ENCODE peak calls at places on chromosomes 2 and 18, in four cellular contexts. D, B, Z and J are unnamed samples.

GRCh38 chr2:42567389-42567788 is 1.0 kb upstream of the MTA3 start:
- DNase-seq in D (no peak), B (no peak), Z (peak; percentile 81), J (peak; percentile 36)

GRCh38 chr2:100783986-100784385 is 36.0 kb upstream of the NPAS2 start:
- DNase-seq in D (no peak), B (no peak), Z (no peak), J (no peak)

GRCh38 chr2:151878655-151879563 is 50.7 kb upstream of the ARL5A start:
- DNase-seq in D (no peak), B (no peak), Z (no peak), J (no peak)

GRCh38 chr2:220670461-220670979 is 901.6 kb downstream of the EPHA4 start:
- DNase-seq in D (no peak), B (no peak), Z (no peak), J (no peak)

GRCh38 chr18:42141439-42141838 is 186.4 kb downstream of the PIK3C3 start:
- DNase-seq in D (no peak), B (no peak), Z (peak; percentile 2), J (no peak)

GRCh38 chr18:79750980-79751571 is 46.7 kb upstream of the KCNG2 start:
- DNase-seq in D (peak; percentile 51), B (peak; percentile 54), Z (no peak), J (no peak)

GRCh38 chr2:215414674-215415073 is 21.2 kb downstream of the FN1 start:
- DNase-seq in D (no peak), B (no peak), Z (no peak), J (no peak)

GRCh38 chr2:60925994-60926750 is 44.8 kb downstream of the REL start:
- DNase-seq in D (no peak), B (no peak), Z (peak; percentile 79), J (no peak)

GRCh38 chr2:239391286-239392071 is 9.3 kb downstream of the HDAC4 start:
- DNase-seq in D (peak; percentile 55), B (peak; percentile 62), Z (no peak), J (no peak)

GRCh38 chr2:144329472-144329871 is 190.4 kb downstream of the ZEB2 start:
- DNase-seq in D (no peak), B (no peak), Z (no peak), J (no peak)

GRCh38 chr2:144333144-144333555 is 186.8 kb downstream of the ZEB2 start:
- DNase-seq in D (no peak), B (no peak), Z (no peak), J (no peak)

GRCh38 chr2:144330951-144331651 is 188.8 kb downstream of the ZEB2 start:
- DNase-seq in D (no peak), B (no peak), Z (peak; percentile 18), J (no peak)

GRCh38 chr2:144332356-144333143 is 187.4 kb downstream of the ZEB2 start:
- DNase-seq in D (peak; percentile 98), B (peak; percentile 90), Z (peak; percentile 83), J (peak; percentile 67)

GRCh38 chr2:144331652-144332355 is 188.1 kb downstream of the ZEB2 start:
- DNase-seq in D (peak; percentile 95), B (peak; percentile 83), Z (no peak), J (peak; percentile 58)
- TF ChIP-seq POLR2A in D (peak; percentile 12), B (no peak), Z (no peak), J (no peak)

GRCh38 chr2:46355756-46356155 is 58.5 kb downstream of the EPAS1 start:
- DNase-seq in D (no peak), B (no peak), Z (no peak), J (no peak)

GRCh38 chr2:46360303-46360702 is 63.1 kb downstream of the EPAS1 start:
- DNase-seq in D (no peak), B (no peak), Z (no peak), J (no peak)

GRCh38 chr2:46361920-46362666 is 64.9 kb downstream of the EPAS1 start:
- DNase-seq in D (no peak), B (no peak), Z (no peak), J (no peak)

GRCh38 chr2:46356993-46357392 is 59.8 kb downstream of the EPAS1 start:
- DNase-seq in D (no peak), B (no peak), Z (no peak), J (no peak)

GRCh38 chr2:46358713-46359112 is 61.5 kb downstream of the EPAS1 start:
- DNase-seq in D (no peak), B (no peak), Z (no peak), J (no peak)
- TF ChIP-seq CTCF in D (no peak), B (no peak), Z (no peak), J (no peak)

GRCh38 chr2:65128297-65129190 is 1.4 kb downstream of the RAB1A start:
- DNase-seq in D (no peak), B (no peak), Z (peak; percentile 45), J (no peak)
- TF ChIP-seq POLR2A in D (no peak), B (no peak), Z (no peak), J (no peak)

GRCh38 chr2:51329512-51329911 is 297.6 kb upstream of the NRXN1 start:
- DNase-seq in D (no peak), B (no peak), Z (peak; percentile 75), J (no peak)
- TF ChIP-seq CTCF in D (no peak), B (no peak), Z (no peak), J (no peak)

GRCh38 chr2:53767405-53768232 is at the start of gene CHAC2:
- DNase-seq in D (peak; percentile 97), B (peak; percentile 89), Z (peak; percentile 78), J (peak; percentile 72)
- TF ChIP-seq POLR2A in D (no peak), B (no peak), Z (peak; percentile 61), J (no peak)

GRCh38 chr2:238255146-238255545 is 15.3 kb upstream of the HES6 start:
- DNase-seq in D (peak; percentile 51), B (no peak), Z (no peak), J (no peak)

GRCh38 chr2:238255636-238256035 is 15.8 kb upstream of the HES6 start:
- DNase-seq in D (peak; percentile 43), B (peak; percentile 37), Z (no peak), J (no peak)

GRCh38 chr2:238257786-238258700 is 18.2 kb upstream of the HES6 start:
- DNase-seq in D (peak; percentile 37), B (peak; percentile 46), Z (no peak), J (no peak)

GRCh38 chr2:238256111-238256510 is 16.3 kb upstream of the HES6 start:
- DNase-seq in D (peak; percentile 39), B (peak; percentile 52), Z (no peak), J (no peak)

DNA sequence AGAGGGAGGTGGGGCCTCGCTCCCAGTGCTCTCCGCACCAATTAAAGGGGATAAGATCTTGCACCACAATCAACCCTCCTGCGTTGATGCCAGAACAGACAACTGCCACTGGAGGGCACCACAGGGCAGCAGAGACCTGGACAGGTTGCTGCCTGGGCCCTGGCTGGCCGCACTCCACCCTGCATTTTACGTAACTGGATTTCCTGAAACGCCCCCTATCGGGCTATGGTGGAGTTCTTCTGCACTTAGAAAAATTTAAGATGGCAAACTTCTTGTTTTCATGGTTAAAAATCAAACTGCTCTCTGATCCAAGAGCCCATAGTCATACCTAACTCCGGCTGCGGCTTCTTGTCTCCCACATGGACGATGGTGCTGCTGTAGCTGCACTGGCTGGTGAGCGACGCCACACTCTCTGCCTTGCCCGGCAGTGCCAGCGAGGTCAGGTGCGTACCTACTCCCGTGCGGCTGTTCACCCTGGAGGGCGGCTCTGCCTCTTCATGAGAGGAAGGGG is 16.8 kb upstream of the HES6 start:
- DNase-seq in D (peak; percentile 88), B (peak; percentile 71), Z (peak; percentile 61), J (peak; percentile 64)
- TF ChIP-seq CTCF in D (peak; percentile 80), B (peak; percentile 61), Z (peak; percentile 69), J (no peak)

DNA sequence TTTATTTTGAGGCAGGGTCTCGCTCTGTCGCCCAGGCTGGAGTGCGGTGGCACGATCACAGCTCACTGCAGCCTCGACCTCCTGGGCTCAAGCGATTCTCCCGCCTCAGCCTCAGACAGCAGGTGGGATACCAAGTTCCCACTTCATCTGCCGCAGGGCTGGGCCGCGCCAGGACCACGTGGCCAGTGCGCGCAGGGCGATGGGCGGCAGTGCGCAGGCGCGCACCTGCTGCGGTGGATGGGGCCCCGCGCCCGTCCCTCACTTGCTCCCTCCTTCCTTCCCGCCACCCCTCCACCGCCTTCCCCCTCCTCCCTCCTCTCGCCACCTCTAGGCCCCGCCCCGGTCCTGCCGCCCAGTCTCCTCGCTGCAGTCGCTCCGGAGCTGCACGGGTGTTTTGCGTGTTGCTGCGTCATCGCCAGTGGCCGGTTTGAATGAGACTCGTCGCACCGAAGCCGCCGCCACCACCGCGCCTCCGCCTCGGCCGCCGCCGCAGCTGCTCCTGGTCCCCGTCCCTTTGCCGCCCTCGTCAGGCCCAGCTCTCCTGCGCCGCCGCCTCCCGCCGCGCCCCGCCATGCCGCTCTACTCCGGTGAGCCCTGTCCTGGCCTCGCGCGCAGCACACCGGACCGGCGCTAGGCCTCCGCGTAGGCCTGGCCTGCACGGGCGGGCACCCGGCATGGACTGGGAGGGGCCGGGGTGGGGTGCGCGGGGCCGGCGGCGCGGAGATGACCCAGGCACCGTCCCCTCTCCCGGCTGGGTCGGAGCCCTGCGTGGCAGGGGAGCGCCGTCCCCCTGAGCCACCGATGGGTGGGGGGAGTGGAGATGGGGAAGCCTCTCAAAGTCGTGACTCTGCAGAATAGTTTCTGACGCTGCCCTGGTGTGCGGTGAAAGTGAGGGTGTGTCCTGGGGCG is at the start of gene USP14:
- DNase-seq in D (peak; percentile 99), B (peak; percentile 98), Z (peak; percentile 96), J (peak; percentile 93)
- TF ChIP-seq POLR2A in D (peak; percentile 22), B (no peak), Z (peak; percentile 85), J (no peak)

GRCh38 chr2:240974771-240975572 is 23.4 kb upstream of the SNED1 start:
- DNase-seq in D (no peak), B (no peak), Z (peak; percentile 30), J (no peak)
- TF ChIP-seq CTCF in D (no peak), B (no peak), Z (no peak), J (no peak)

DNA sequence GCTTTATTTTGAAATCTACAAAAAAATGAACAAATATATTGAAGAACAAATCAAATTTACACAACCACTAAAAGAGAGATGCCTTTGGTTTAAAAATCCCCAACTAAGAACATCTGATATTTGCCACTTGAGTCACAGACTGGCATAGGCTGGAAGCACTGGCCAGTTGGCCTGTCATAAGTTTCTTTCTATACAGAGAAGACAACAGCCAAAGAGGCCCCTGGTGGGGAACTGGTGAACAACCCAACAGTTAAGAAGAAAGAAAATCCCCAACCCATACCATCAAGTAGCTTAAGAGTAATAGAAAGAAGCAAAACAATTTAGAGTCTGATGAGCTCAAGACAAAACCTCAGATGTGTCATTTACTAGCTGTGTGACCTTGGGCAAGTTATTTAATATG is 45.5 kb downstream of the OSR1 start:
- DNase-seq in D (no peak), B (no peak), Z (peak; percentile 56), J (no peak)
- TF ChIP-seq POLR2A in D (no peak), B (no peak), Z (no peak), J (no peak)